ENCODE peak calls at places on chromosomes 11 and 22, in six cellular contexts. X is uterus, H is PC-3, L is AG04450, N is cardiac muscle cell, F is choroid plexus epithelial cell. W is an unnamed sample.

GRCh38 chr11:67507242-67507890 is 596 bp downstream of the CDK2AP2 start:
- DNase-seq in X (no peak), H (peak; percentile 82), L (peak; percentile 29), N (no peak), F (peak; percentile 79), W (peak; percentile 83)

GRCh38 chr22:37496651-37497599 is 10.7 kb upstream of the MFNG start:
- DNase-seq in X (no peak), H (peak; percentile 86), L (peak; percentile 71), N (no peak), F (peak; percentile 90), W (no peak)

GRCh38 chr11:87122852-87123251 is 85.1 kb downstream of the TMEM135 start:
- DNase-seq in X (no peak), H (no peak), L (no peak), N (no peak), F (no peak), W (peak; percentile 71)

GRCh38 chr11:3056296-3057068 is 741 bp downstream of the CARS1 start:
- DNase-seq in X (no peak), H (peak; percentile 14), L (no peak), N (no peak), F (no peak), W (no peak)

GRCh38 chr11:7612661-7613393 is 60.5 kb downstream of the CYB5R2 start:
- DNase-seq in X (no peak), H (peak; percentile 64), L (no peak), N (peak; percentile 25), F (peak; percentile 71), W (no peak)

GRCh38 chr22:22871536-22872278 is 15.9 kb upstream of the IGLL5 start:
- DNase-seq in X (no peak), H (no peak), L (no peak), N (no peak), F (no peak), W (no peak)

GRCh38 chr11:20719821-20720220 is 50.4 kb downstream of the NELL1 start:
- DNase-seq in X (no peak), H (no peak), L (no peak), N (no peak), F (no peak), W (no peak)

GRCh38 chr11:61158691-61159381 is 2.4 kb downstream of the VPS37C start:
- DNase-seq in X (no peak), H (peak; percentile 93), L (peak; percentile 55), N (no peak), F (peak; percentile 82), W (peak; percentile 99)

GRCh38 chr22:35785181-35785923 is 67.7 kb downstream of the APOL5 start:
- DNase-seq in X (no peak), H (no peak), L (no peak), N (no peak), F (peak; percentile 36), W (no peak)

GRCh38 chr11:107011977-107012376 is 6.3 kb downstream of the GUCY1A2 start:
- DNase-seq in X (no peak), H (peak; percentile 67), L (no peak), N (no peak), F (peak; percentile 53), W (no peak)

GRCh38 chr11:125591659-125592304 is 870 bp upstream of the STT3A start:
- DNase-seq in X (peak; percentile 23), H (peak; percentile 40), L (no peak), N (peak; percentile 51), F (peak; percentile 58), W (no peak)

GRCh38 chr11:102110761-102111010 is 439 bp downstream of the YAP1 start:
- DNase-seq in X (no peak), H (no peak), L (no peak), N (no peak), F (no peak), W (no peak)

GRCh38 chr22:46432164-46433068 is 96.9 kb downstream of the TRMU start:
- DNase-seq in X (no peak), H (no peak), L (no peak), N (no peak), F (peak; percentile 13), W (no peak)

GRCh38 chr11:8988329-8989234 is 15.2 kb downstream of the NRIP3 start:
- DNase-seq in X (no peak), H (peak; percentile 50), L (no peak), N (no peak), F (peak; percentile 52), W (no peak)

GRCh38 chr11:35623708-35624168 is 5.5 kb downstream of the FJX1 start:
- DNase-seq in X (no peak), H (peak; percentile 92), L (peak; percentile 59), N (peak; percentile 36), F (peak; percentile 79), W (no peak)

GRCh38 chr22:19871023-19871844 is 16.6 kb upstream of the GNB1L start:
- DNase-seq in X (no peak), H (no peak), L (no peak), N (no peak), F (no peak), W (no peak)

GRCh38 chr11:71265559-71266092 is 13.2 kb upstream of the SHANK2 start:
- DNase-seq in X (no peak), H (no peak), L (no peak), N (no peak), F (no peak), W (no peak)

GRCh38 chr22:30234786-30235470 is 11.6 kb downstream of the LIF start:
- DNase-seq in X (no peak), H (no peak), L (peak; percentile 47), N (no peak), F (peak; percentile 88), W (peak; percentile 3)

GRCh38 chr11:77386178-77386577 is 84.7 kb upstream of the GDPD4 start:
- DNase-seq in X (no peak), H (no peak), L (no peak), N (no peak), F (no peak), W (no peak)

GRCh38 chr11:77379253-77379652 is 77.8 kb upstream of the GDPD4 start:
- DNase-seq in X (no peak), H (peak; percentile 76), L (no peak), N (no peak), F (peak; percentile 9), W (no peak)

GRCh38 chr11:77379917-77380316 is 78.4 kb upstream of the GDPD4 start:
- DNase-seq in X (no peak), H (no peak), L (no peak), N (no peak), F (no peak), W (no peak)

GRCh38 chr11:77384584-77384983 is 83.1 kb upstream of the GDPD4 start:
- DNase-seq in X (no peak), H (no peak), L (no peak), N (no peak), F (no peak), W (no peak)

DNA sequence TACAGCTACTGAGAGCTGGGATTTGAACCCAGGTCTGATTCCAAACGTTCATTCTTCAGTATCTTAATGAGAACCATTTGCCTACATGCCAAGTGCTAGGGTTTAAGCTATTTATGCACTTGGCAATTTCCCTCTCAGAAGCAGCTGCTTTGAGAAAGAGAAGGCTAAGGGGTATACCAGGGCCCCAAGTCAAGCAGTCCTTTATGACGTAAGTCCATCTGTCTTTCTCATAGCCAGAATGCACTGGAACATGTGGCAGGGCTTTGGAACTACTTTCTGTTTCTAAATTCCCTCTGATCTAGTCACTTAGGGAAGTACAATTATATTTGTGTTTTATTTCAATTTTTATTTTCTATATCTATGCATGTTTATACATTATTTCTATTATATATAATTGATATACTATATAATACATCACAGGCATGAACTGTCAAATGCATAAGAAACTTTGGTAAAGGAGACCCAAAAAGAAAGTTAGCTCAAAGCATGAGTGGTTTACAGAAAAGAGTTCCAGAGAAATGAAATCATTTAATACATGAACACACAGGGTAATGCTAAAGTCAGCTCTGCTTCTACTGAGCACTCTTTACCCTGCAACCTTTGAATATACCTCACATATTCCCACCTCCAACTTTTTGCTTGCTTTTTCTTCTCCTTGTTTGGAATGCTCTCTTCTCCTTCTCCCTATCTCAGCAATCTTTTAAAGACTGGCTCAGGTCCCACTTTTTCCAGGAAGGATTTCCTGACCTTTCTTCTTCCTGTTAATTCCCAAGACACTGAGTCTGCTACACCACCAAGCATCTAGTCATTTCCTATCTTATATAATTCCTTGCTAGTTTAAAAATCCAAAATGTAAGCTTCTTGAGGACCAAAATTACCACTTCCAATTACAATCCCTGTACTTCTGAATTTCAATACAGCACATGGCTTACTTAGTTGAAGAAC is 80.5 kb upstream of the GDPD4 start:
- DNase-seq in X (no peak), H (peak; percentile 12), L (peak; percentile 49), N (no peak), F (peak; percentile 70), W (no peak)
- H3K4me3 ChIP-seq in X (no peak overlapping the region), H (no peak overlapping the region), L (no peak overlapping the region), N (no peak overlapping the region), F (no peak overlapping the region), W (no peak overlapping the region)

DNA sequence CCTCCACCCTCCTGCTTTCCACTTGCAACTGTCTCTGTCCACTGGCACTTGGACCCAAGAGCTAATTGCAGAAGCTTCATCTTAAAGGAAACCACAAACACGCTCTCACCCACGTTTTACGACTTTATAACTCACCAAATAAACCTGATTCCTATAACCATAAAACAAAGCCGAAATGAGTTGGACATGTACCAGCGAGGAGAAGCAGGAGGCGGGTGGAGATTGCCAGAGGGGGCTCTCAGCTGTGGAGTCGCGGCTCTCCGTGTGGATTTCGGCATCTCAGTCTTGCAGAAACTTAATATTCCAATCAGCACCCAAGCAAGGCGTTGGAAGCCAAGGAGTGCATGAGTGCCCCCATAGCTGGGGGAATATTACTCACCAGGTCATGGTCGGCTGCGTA is 483.6 kb downstream of the MN1 start:
- DNase-seq in X (no peak), H (no peak), L (no peak), N (no peak), F (no peak), W (no peak)
- H3K4me3 ChIP-seq in X (no peak overlapping the region), H (no peak overlapping the region), L (no peak overlapping the region), N (no peak overlapping the region), F (no peak overlapping the region), W (no peak overlapping the region)

GRCh38 chr22:42138122-42138770 is 7.6 kb upstream of the CYP2D6 start:
- DNase-seq in X (no peak), H (no peak), L (no peak), N (no peak), F (no peak), W (no peak)
- H3K4me3 ChIP-seq in X (no peak overlapping the region), H (no peak overlapping the region), L (no peak overlapping the region), N (no peak overlapping the region), F (no peak overlapping the region), W (no peak overlapping the region)

GRCh38 chr22:49554296-49554625 is 273.4 kb downstream of the BRD1 start:
- DNase-seq in X (no peak), H (no peak), L (no peak), N (no peak), F (no peak), W (no peak)

GRCh38 chr22:49553518-49554295 is 274.0 kb downstream of the BRD1 start:
- DNase-seq in X (no peak), H (peak; percentile 12), L (no peak), N (peak; percentile 80), F (no peak), W (no peak)

GRCh38 chr22:49551446-49551845 is 276.2 kb downstream of the BRD1 start:
- DNase-seq in X (no peak), H (no peak), L (no peak), N (no peak), F (no peak), W (no peak)

GRCh38 chr22:49551897-49552659 is 275.6 kb downstream of the BRD1 start:
- DNase-seq in X (no peak), H (no peak), L (no peak), N (no peak), F (no peak), W (no peak)

DNA sequence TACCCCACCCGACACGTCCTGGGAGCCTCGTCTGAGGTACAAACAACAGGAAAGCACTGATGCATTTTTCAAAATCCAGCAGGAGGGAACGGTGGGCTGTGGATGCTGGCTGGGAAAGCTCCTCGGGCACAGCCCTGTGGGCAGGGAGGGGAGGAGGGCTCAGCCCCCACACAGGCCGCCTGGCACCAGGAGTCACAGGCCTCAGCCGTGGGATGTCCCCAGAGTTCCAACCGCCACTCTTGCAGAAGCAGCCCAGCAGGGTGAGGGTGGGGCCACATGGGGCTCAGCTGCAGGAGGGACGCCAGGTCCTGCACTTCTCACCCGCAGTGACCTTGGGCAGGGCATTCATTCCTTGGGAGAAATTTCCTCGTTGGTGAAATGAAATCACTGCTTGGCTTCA is 274.6 kb downstream of the BRD1 start:
- DNase-seq in X (no peak), H (no peak), L (no peak), N (no peak), F (no peak), W (no peak)
- H3K4me3 ChIP-seq in X (no peak overlapping the region), H (no peak overlapping the region), L (no peak overlapping the region), N (no peak overlapping the region), F (no peak overlapping the region), W (no peak overlapping the region)

W was measured in LNCaP clone FGC.